ENCODE peak calls at places on chromosomes 12 and 14, in eight cellular contexts. One of them, this sample, is unnamed.
A peak's percentile ranks its signal among the peaks of the same experiment; 100 is the strongest.

GRCh38 chr14:75886661-75887348 is 95.0 kb downstream of the TGFB3 start:
- DNase-seq in endodermal cell: no peak
- DNase-seq in testis: no peak
- DNase-seq in gastrocnemius medialis: no peak
- DNase-seq in A549: no peak
- DNase-seq in mucosa of descending colon: no peak
- DNase-seq in heart right ventricle: no peak
- DNase-seq in AG09319: no peak
- DNase-seq in this sample: no peak

GRCh38 chr14:51912112-51912786 is 51.8 kb downstream of the GNG2 start:
- DNase-seq in AG09319: no peak
- DNase-seq in mucosa of descending colon: no peak
- DNase-seq in testis: no peak
- DNase-seq in gastrocnemius medialis: no peak
- DNase-seq in endodermal cell: no peak
- DNase-seq in heart right ventricle: no peak
- DNase-seq in A549: no peak
- DNase-seq in this sample: no peak

GRCh38 chr12:12400793-12401192 is 43.9 kb downstream of the BORCS5 start:
- DNase-seq in A549: no peak
- DNase-seq in AG09319: no peak
- DNase-seq in gastrocnemius medialis: no peak
- DNase-seq in endodermal cell: no peak
- DNase-seq in mucosa of descending colon: no peak
- DNase-seq in testis: no peak
- DNase-seq in heart right ventricle: no peak
- DNase-seq in this sample: no peak

GRCh38 chr14:64296561-64296960 is 2.4 kb upstream of the ESR2 start:
- DNase-seq in gastrocnemius medialis: no peak
- DNase-seq in heart right ventricle: no peak
- DNase-seq in A549: no peak
- DNase-seq in endodermal cell: no peak
- DNase-seq in testis: no peak
- DNase-seq in mucosa of descending colon: no peak
- DNase-seq in AG09319: no peak
- DNase-seq in this sample: no peak

GRCh38 chr12:57156701-57157403 is 9.4 kb upstream of the LRP1-AS start:
- DNase-seq in AG09319: no peak
- DNase-seq in A549: no peak
- DNase-seq in testis: no peak
- DNase-seq in mucosa of descending colon: no peak
- DNase-seq in heart right ventricle: no peak
- DNase-seq in gastrocnemius medialis: no peak
- DNase-seq in endodermal cell: no peak
- DNase-seq in this sample: no peak

GRCh38 chr14:35335388-35336092 is 43.4 kb downstream of the PSMA6 start:
- DNase-seq in testis: peak; percentile 58
- DNase-seq in mucosa of descending colon: peak; percentile 97
- DNase-seq in A549: peak; percentile 72
- DNase-seq in gastrocnemius medialis: peak; percentile 80
- DNase-seq in AG09319: no peak
- DNase-seq in heart right ventricle: no peak
- DNase-seq in endodermal cell: no peak
- DNase-seq in this sample: no peak

GRCh38 chr14:77882098-77882497 is 82.2 kb downstream of the ADCK1 start:
- DNase-seq in mucosa of descending colon: peak; percentile 12
- DNase-seq in A549: no peak
- DNase-seq in endodermal cell: no peak
- DNase-seq in testis: no peak
- DNase-seq in heart right ventricle: peak; percentile 48
- DNase-seq in gastrocnemius medialis: no peak
- DNase-seq in AG09319: no peak
- DNase-seq in this sample: no peak

GRCh38 chr14:24179961-24180726 is 8.3 kb downstream of the REC8 start:
- DNase-seq in testis: no peak
- DNase-seq in AG09319: peak; percentile 63
- DNase-seq in gastrocnemius medialis: no peak
- DNase-seq in mucosa of descending colon: no peak
- DNase-seq in heart right ventricle: no peak
- DNase-seq in A549: no peak
- DNase-seq in endodermal cell: no peak
- DNase-seq in this sample: no peak

GRCh38 chr14:89486961-89487360 is 69.9 kb upstream of the FOXN3 start:
- DNase-seq in A549: no peak
- DNase-seq in endodermal cell: no peak
- DNase-seq in heart right ventricle: no peak
- DNase-seq in gastrocnemius medialis: no peak
- DNase-seq in AG09319: no peak
- DNase-seq in mucosa of descending colon: no peak
- DNase-seq in testis: no peak
- DNase-seq in this sample: no peak

GRCh38 chr12:83114042-83114441 is 427.3 kb downstream of the TMTC2 start:
- DNase-seq in mucosa of descending colon: no peak
- DNase-seq in gastrocnemius medialis: no peak
- DNase-seq in endodermal cell: no peak
- DNase-seq in heart right ventricle: no peak
- DNase-seq in testis: no peak
- DNase-seq in AG09319: no peak
- DNase-seq in A549: no peak
- DNase-seq in this sample: no peak

GRCh38 chr12:116143883-116144266 is 133.6 kb downstream of the MED13L start:
- DNase-seq in testis: no peak
- DNase-seq in endodermal cell: peak; percentile 71
- DNase-seq in heart right ventricle: no peak
- DNase-seq in AG09319: no peak
- DNase-seq in A549: no peak
- DNase-seq in mucosa of descending colon: no peak
- DNase-seq in gastrocnemius medialis: no peak
- DNase-seq in this sample: no peak

GRCh38 chr12:94073441-94074051 is 74.8 kb upstream of the PLXNC1 start:
- DNase-seq in AG09319: no peak
- DNase-seq in gastrocnemius medialis: peak; percentile 95
- DNase-seq in testis: no peak
- DNase-seq in heart right ventricle: peak; percentile 23
- DNase-seq in A549: no peak
- DNase-seq in mucosa of descending colon: no peak
- DNase-seq in endodermal cell: no peak
- DNase-seq in this sample: no peak

GRCh38 chr12:57047981-57048380 is 1.9 kb downstream of the MYO1A start:
- DNase-seq in mucosa of descending colon: no peak
- DNase-seq in gastrocnemius medialis: no peak
- DNase-seq in testis: no peak
- DNase-seq in heart right ventricle: no peak
- DNase-seq in A549: no peak
- DNase-seq in AG09319: no peak
- DNase-seq in endodermal cell: no peak
- DNase-seq in this sample: no peak

GRCh38 chr12:53478865-53479264 is 20.4 kb downstream of the MAP3K12 start:
- DNase-seq in gastrocnemius medialis: no peak
- DNase-seq in testis: no peak
- DNase-seq in A549: no peak
- DNase-seq in endodermal cell: no peak
- DNase-seq in AG09319: no peak
- DNase-seq in mucosa of descending colon: no peak
- DNase-seq in heart right ventricle: no peak
- DNase-seq in this sample: no peak

GRCh38 chr12:99746538-99746937 is 99.0 kb downstream of the GARIN6 start:
- DNase-seq in mucosa of descending colon: no peak
- DNase-seq in A549: no peak
- DNase-seq in endodermal cell: no peak
- DNase-seq in testis: no peak
- DNase-seq in gastrocnemius medialis: no peak
- DNase-seq in AG09319: no peak
- DNase-seq in heart right ventricle: no peak
- DNase-seq in this sample: no peak

GRCh38 chr12:119055977-119056376 is 74.6 kb downstream of the SRRM4 start:
- DNase-seq in heart right ventricle: no peak
- DNase-seq in endodermal cell: no peak
- DNase-seq in mucosa of descending colon: no peak
- DNase-seq in AG09319: no peak
- DNase-seq in gastrocnemius medialis: no peak
- DNase-seq in A549: no peak
- DNase-seq in testis: no peak
- DNase-seq in this sample: no peak

GRCh38 chr12:53055471-53056266 is 5.8 kb downstream of the TNS2 start:
- DNase-seq in mucosa of descending colon: no peak
- DNase-seq in gastrocnemius medialis: no peak
- DNase-seq in endodermal cell: peak; percentile 54
- DNase-seq in A549: no peak
- DNase-seq in testis: no peak
- DNase-seq in heart right ventricle: no peak
- DNase-seq in AG09319: no peak
- DNase-seq in this sample: no peak

GRCh38 chr14:103281496-103282231 is 52.4 kb upstream of the EIF5 start:
- DNase-seq in heart right ventricle: peak; percentile 33
- DNase-seq in gastrocnemius medialis: peak; percentile 71
- DNase-seq in mucosa of descending colon: peak; percentile 53
- DNase-seq in AG09319: peak; percentile 31
- DNase-seq in endodermal cell: peak; percentile 83
- DNase-seq in A549: peak; percentile 62
- DNase-seq in testis: peak; percentile 84
- DNase-seq in this sample: no peak
- TF ChIP-seq CTCF in heart right ventricle: peak; percentile 23
- TF ChIP-seq CTCF in gastrocnemius medialis: no peak
- TF ChIP-seq CTCF in mucosa of descending colon: no peak
- TF ChIP-seq CTCF in AG09319: peak; percentile 62
- TF ChIP-seq CTCF in endodermal cell: peak; percentile 75
- TF ChIP-seq CTCF in A549: peak; percentile 25
- TF ChIP-seq CTCF in testis: no peak
- TF ChIP-seq CTCF in this sample: no peak

GRCh38 chr12:20950248-20950647 is 139.7 kb downstream of the SLCO1B3 start:
- DNase-seq in heart right ventricle: no peak
- DNase-seq in AG09319: no peak
- DNase-seq in gastrocnemius medialis: no peak
- DNase-seq in mucosa of descending colon: peak; percentile 11
- DNase-seq in A549: no peak
- DNase-seq in endodermal cell: no peak
- DNase-seq in testis: no peak
- DNase-seq in this sample: no peak

DNA sequence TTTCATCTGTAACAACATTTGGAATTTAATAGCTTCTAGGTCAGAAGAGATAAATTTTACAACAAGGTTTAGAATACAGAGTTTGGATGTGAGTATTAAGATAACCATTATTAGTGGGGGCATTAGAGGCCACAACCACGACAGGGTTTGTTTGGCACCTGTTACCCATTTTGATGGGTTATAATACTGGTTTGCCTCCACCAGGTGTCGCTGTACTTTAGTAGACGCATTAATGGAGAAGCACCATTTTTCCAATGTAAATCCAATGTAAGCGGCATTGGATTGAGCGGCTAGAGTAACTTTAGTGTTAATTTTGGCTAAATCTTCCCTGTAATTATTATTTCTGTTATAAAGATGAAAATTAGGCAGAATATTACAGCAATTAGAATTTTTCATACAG is 136.2 kb downstream of the SLCO1B3 start:
- DNase-seq in AG09319: no peak
- DNase-seq in endodermal cell: peak; percentile 83
- DNase-seq in heart right ventricle: no peak
- DNase-seq in gastrocnemius medialis: no peak
- DNase-seq in testis: peak; percentile 54
- DNase-seq in mucosa of descending colon: peak; percentile 62
- DNase-seq in A549: no peak
- DNase-seq in this sample: no peak
- TF ChIP-seq CTCF in AG09319: no peak
- TF ChIP-seq CTCF in endodermal cell: peak; percentile 98
- TF ChIP-seq CTCF in heart right ventricle: peak; percentile 35
- TF ChIP-seq CTCF in gastrocnemius medialis: no peak
- TF ChIP-seq CTCF in testis: no peak
- TF ChIP-seq CTCF in mucosa of descending colon: no peak
- TF ChIP-seq CTCF in A549: peak; percentile 42
- TF ChIP-seq CTCF in this sample: no peak

GRCh38 chr12:110704231-110704630 is 15.3 kb upstream of the HVCN1 start:
- DNase-seq in gastrocnemius medialis: no peak
- DNase-seq in A549: no peak
- DNase-seq in endodermal cell: no peak
- DNase-seq in AG09319: no peak
- DNase-seq in mucosa of descending colon: no peak
- DNase-seq in heart right ventricle: no peak
- DNase-seq in testis: no peak
- DNase-seq in this sample: no peak

GRCh38 chr12:110702081-110702480 is 13.2 kb upstream of the HVCN1 start:
- DNase-seq in gastrocnemius medialis: no peak
- DNase-seq in endodermal cell: no peak
- DNase-seq in AG09319: no peak
- DNase-seq in testis: no peak
- DNase-seq in mucosa of descending colon: no peak
- DNase-seq in heart right ventricle: no peak
- DNase-seq in A549: no peak
- DNase-seq in this sample: no peak

GRCh38 chr12:110696283-110696682 is 7.4 kb upstream of the HVCN1 start:
- DNase-seq in gastrocnemius medialis: no peak
- DNase-seq in testis: no peak
- DNase-seq in heart right ventricle: no peak
- DNase-seq in AG09319: no peak
- DNase-seq in mucosa of descending colon: no peak
- DNase-seq in endodermal cell: no peak
- DNase-seq in A549: no peak
- DNase-seq in this sample: no peak

GRCh38 chr12:110698171-110698902 is 9.4 kb upstream of the HVCN1 start:
- DNase-seq in testis: peak; percentile 88
- DNase-seq in AG09319: peak; percentile 18
- DNase-seq in gastrocnemius medialis: peak; percentile 83
- DNase-seq in endodermal cell: peak; percentile 97
- DNase-seq in heart right ventricle: peak; percentile 84
- DNase-seq in mucosa of descending colon: peak; percentile 77
- DNase-seq in A549: peak; percentile 74
- DNase-seq in this sample: peak; percentile 63

GRCh38 chr12:110699591-110700445 is 10.9 kb upstream of the HVCN1 start:
- DNase-seq in testis: peak; percentile 68
- DNase-seq in AG09319: no peak
- DNase-seq in gastrocnemius medialis: no peak
- DNase-seq in heart right ventricle: no peak
- DNase-seq in mucosa of descending colon: no peak
- DNase-seq in endodermal cell: peak; percentile 70
- DNase-seq in A549: no peak
- DNase-seq in this sample: no peak
- TF ChIP-seq CTCF in testis: no peak
- TF ChIP-seq CTCF in AG09319: no peak
- TF ChIP-seq CTCF in gastrocnemius medialis: no peak
- TF ChIP-seq CTCF in heart right ventricle: peak; percentile 24
- TF ChIP-seq CTCF in mucosa of descending colon: no peak
- TF ChIP-seq CTCF in endodermal cell: peak; percentile 49
- TF ChIP-seq CTCF in A549: no peak
- TF ChIP-seq CTCF in this sample: no peak

DNA sequence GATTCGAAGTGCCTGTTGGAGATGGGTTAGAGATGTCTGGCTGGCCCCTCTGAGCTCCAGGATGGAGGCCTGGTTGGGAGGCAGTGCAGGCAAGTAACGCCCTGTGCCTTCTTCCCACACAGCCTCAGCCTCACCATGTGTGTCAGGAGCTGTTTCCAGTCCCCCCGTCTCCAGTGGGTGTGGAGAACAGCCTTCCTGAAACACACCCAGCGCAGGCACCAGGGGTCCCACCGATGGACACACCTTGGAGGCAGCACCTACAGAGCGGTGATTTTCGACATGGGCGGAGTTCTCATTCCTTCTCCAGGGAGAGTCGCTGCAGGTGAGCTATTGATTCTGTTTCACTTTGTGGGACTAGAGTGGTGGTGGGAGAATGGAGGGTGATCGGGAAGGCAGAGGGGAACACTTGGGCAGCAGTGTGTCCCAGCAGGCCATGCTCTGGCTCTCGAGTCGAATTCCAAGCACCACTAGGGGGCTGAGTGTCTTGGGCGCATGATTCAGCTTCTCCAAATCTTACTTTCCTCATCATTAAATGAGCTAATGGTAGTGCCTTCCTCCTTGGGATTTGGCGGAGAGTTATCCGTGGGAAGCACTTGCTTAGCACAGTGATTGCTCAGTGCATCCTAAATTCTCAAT is 6.8 kb downstream of the ACAD10 start:
- DNase-seq in gastrocnemius medialis: no peak
- DNase-seq in AG09319: no peak
- DNase-seq in testis: no peak
- DNase-seq in A549: peak; percentile 68
- DNase-seq in heart right ventricle: no peak
- DNase-seq in mucosa of descending colon: no peak
- DNase-seq in endodermal cell: peak; percentile 87
- DNase-seq in this sample: no peak
- TF ChIP-seq CTCF in gastrocnemius medialis: no peak
- TF ChIP-seq CTCF in AG09319: no peak
- TF ChIP-seq CTCF in testis: no peak
- TF ChIP-seq CTCF in A549: peak; percentile 38
- TF ChIP-seq CTCF in heart right ventricle: peak; percentile 9
- TF ChIP-seq CTCF in mucosa of descending colon: no peak
- TF ChIP-seq CTCF in endodermal cell: peak; percentile 63
- TF ChIP-seq CTCF in this sample: no peak

This sample was measured in omental fat pad.